ENCODE peak calls at places on chromosome 1, in four cellular contexts. One of them, this sample, is unnamed.

GRCh38 chr1:102434421-102434820 is 437.7 kb upstream of the OLFM3 start:
- DNase-seq in mucosa of gallbladder: no peak
- DNase-seq in cerebellar cortex: peak
- DNase-seq in stimulated activated effector memory CD8-positive, alpha-beta T cell treated with anti-CD3 and anti-CD28 coated beads, Interleukin-12 subunit alpha, Interleukin-12 subunit beta, amount 100 ng/mL, for 72 hours: no peak
- DNase-seq in this sample: no peak

GRCh38 chr1:34590211-34590623 is 164.6 kb upstream of the GJB5 start:
- DNase-seq in stimulated activated effector memory CD8-positive, alpha-beta T cell treated with anti-CD3 and anti-CD28 coated beads, Interleukin-12 subunit alpha, Interleukin-12 subunit beta, amount 100 ng/mL, for 72 hours: no peak
- DNase-seq in cerebellar cortex: peak
- DNase-seq in mucosa of gallbladder: peak
- DNase-seq in this sample: peak

GRCh38 chr1:167651161-167651693 is 21.2 kb downstream of the RCSD1 start:
- DNase-seq in mucosa of gallbladder: peak
- DNase-seq in stimulated activated effector memory CD8-positive, alpha-beta T cell treated with anti-CD3 and anti-CD28 coated beads, Interleukin-12 subunit alpha, Interleukin-12 subunit beta, amount 100 ng/mL, for 72 hours: peak
- DNase-seq in cerebellar cortex: no peak
- DNase-seq in this sample: no peak

GRCh38 chr1:186202174-186202843 is 172.7 kb downstream of the TPR start:
- DNase-seq in cerebellar cortex: no peak
- DNase-seq in stimulated activated effector memory CD8-positive, alpha-beta T cell treated with anti-CD3 and anti-CD28 coated beads, Interleukin-12 subunit alpha, Interleukin-12 subunit beta, amount 100 ng/mL, for 72 hours: no peak
- DNase-seq in mucosa of gallbladder: peak
- DNase-seq in this sample: no peak

GRCh38 chr1:155226910-155227260 is 18.4 kb downstream of the MTX1 start:
- DNase-seq in cerebellar cortex: peak
- DNase-seq in mucosa of gallbladder: no peak
- DNase-seq in stimulated activated effector memory CD8-positive, alpha-beta T cell treated with anti-CD3 and anti-CD28 coated beads, Interleukin-12 subunit alpha, Interleukin-12 subunit beta, amount 100 ng/mL, for 72 hours: peak
- DNase-seq in this sample: peak

GRCh38 chr1:23282967-23283366 is 61.1 kb downstream of the HNRNPR start:
- DNase-seq in mucosa of gallbladder: no peak
- DNase-seq in cerebellar cortex: no peak
- DNase-seq in stimulated activated effector memory CD8-positive, alpha-beta T cell treated with anti-CD3 and anti-CD28 coated beads, Interleukin-12 subunit alpha, Interleukin-12 subunit beta, amount 100 ng/mL, for 72 hours: no peak
- DNase-seq in this sample: no peak

GRCh38 chr1:35857830-35858229 is 25.2 kb upstream of the AGO1 start:
- DNase-seq in mucosa of gallbladder: peak
- DNase-seq in cerebellar cortex: peak
- DNase-seq in stimulated activated effector memory CD8-positive, alpha-beta T cell treated with anti-CD3 and anti-CD28 coated beads, Interleukin-12 subunit alpha, Interleukin-12 subunit beta, amount 100 ng/mL, for 72 hours: no peak
- DNase-seq in this sample: no peak

GRCh38 chr1:2821970-2822620 is 20.6 kb upstream of the TTC34 start:
- DNase-seq in cerebellar cortex: peak
- DNase-seq in stimulated activated effector memory CD8-positive, alpha-beta T cell treated with anti-CD3 and anti-CD28 coated beads, Interleukin-12 subunit alpha, Interleukin-12 subunit beta, amount 100 ng/mL, for 72 hours: peak
- DNase-seq in mucosa of gallbladder: peak
- DNase-seq in this sample: no peak

GRCh38 chr1:225772848-225773247 is 4.8 kb upstream of the SRP9 start:
- DNase-seq in cerebellar cortex: no peak
- DNase-seq in mucosa of gallbladder: peak
- DNase-seq in stimulated activated effector memory CD8-positive, alpha-beta T cell treated with anti-CD3 and anti-CD28 coated beads, Interleukin-12 subunit alpha, Interleukin-12 subunit beta, amount 100 ng/mL, for 72 hours: no peak
- DNase-seq in this sample: no peak

GRCh38 chr1:14521602-14522001 is 76.9 kb upstream of the KAZN start:
- DNase-seq in cerebellar cortex: no peak
- DNase-seq in mucosa of gallbladder: no peak
- DNase-seq in stimulated activated effector memory CD8-positive, alpha-beta T cell treated with anti-CD3 and anti-CD28 coated beads, Interleukin-12 subunit alpha, Interleukin-12 subunit beta, amount 100 ng/mL, for 72 hours: no peak
- DNase-seq in this sample: no peak

GRCh38 chr1:43232071-43232470 is 37.7 kb upstream of the TMEM125 start:
- DNase-seq in stimulated activated effector memory CD8-positive, alpha-beta T cell treated with anti-CD3 and anti-CD28 coated beads, Interleukin-12 subunit alpha, Interleukin-12 subunit beta, amount 100 ng/mL, for 72 hours: no peak
- DNase-seq in mucosa of gallbladder: no peak
- DNase-seq in cerebellar cortex: no peak
- DNase-seq in this sample: peak

GRCh38 chr1:17520041-17520440 is 19.5 kb upstream of the ARHGEF10L start:
- DNase-seq in stimulated activated effector memory CD8-positive, alpha-beta T cell treated with anti-CD3 and anti-CD28 coated beads, Interleukin-12 subunit alpha, Interleukin-12 subunit beta, amount 100 ng/mL, for 72 hours: no peak
- DNase-seq in cerebellar cortex: no peak
- DNase-seq in mucosa of gallbladder: peak
- DNase-seq in this sample: peak

GRCh38 chr1:15876357-15876756 is 28.9 kb downstream of the SPEN start:
- DNase-seq in mucosa of gallbladder: no peak
- DNase-seq in cerebellar cortex: peak
- DNase-seq in stimulated activated effector memory CD8-positive, alpha-beta T cell treated with anti-CD3 and anti-CD28 coated beads, Interleukin-12 subunit alpha, Interleukin-12 subunit beta, amount 100 ng/mL, for 72 hours: peak
- DNase-seq in this sample: no peak

GRCh38 chr1:116515702-116516101 is 55.1 kb downstream of the CD58 start:
- DNase-seq in cerebellar cortex: no peak
- DNase-seq in stimulated activated effector memory CD8-positive, alpha-beta T cell treated with anti-CD3 and anti-CD28 coated beads, Interleukin-12 subunit alpha, Interleukin-12 subunit beta, amount 100 ng/mL, for 72 hours: no peak
- DNase-seq in mucosa of gallbladder: no peak
- DNase-seq in this sample: no peak

This sample was measured in RCC 7860.